ENCODE peak calls at places on chromosomes 5 and 9, in four cellular contexts. U, W, J and O are unnamed samples.
A peak's percentile ranks its signal among the peaks of the same experiment; 100 is the strongest.

GRCh38 chr9:8724284-8725018 is 924.9 kb upstream of the DMAC1 start:
- DNase-seq in W (no peak), U (no peak), J (no peak), O (peak; percentile 45)

GRCh38 chr5:143431789-143432188 is 28.3 kb upstream of the NR3C1 start:
- DNase-seq in W (no peak), J (no peak), U (no peak), O (no peak)

GRCh38 chr5:169185626-169186025 is 115.3 kb downstream of the SLIT3 start:
- DNase-seq in U (no peak), J (no peak), W (no peak), O (no peak)

GRCh38 chr9:98481676-98482075 is 226.2 kb upstream of the TBC1D2 start:
- DNase-seq in U (peak; percentile 11), W (no peak), J (peak; percentile 39), O (no peak)

GRCh38 chr9:117644607-117645244 is 59.5 kb upstream of the TLR4 start:
- DNase-seq in U (peak; percentile 71), W (peak; percentile 62), J (peak; percentile 49), O (peak; percentile 79)

GRCh38 chr5:69231281-69231680 is 3.4 kb upstream of the CDK7 start:
- DNase-seq in U (no peak), W (no peak), J (no peak), O (no peak)

GRCh38 chr9:4034404-4034803 is 265.5 kb downstream of the GLIS3 start:
- DNase-seq in U (no peak), W (no peak), J (no peak), O (peak; percentile 83)

GRCh38 chr9:134138292-134138691 is 2.4 kb downstream of the WDR5 start:
- DNase-seq in J (no peak), W (no peak), U (no peak), O (no peak)

GRCh38 chr9:124499214-124499613 is 8.0 kb downstream of the NR5A1 start:
- DNase-seq in U (no peak), J (no peak), W (no peak), O (no peak)

GRCh38 chr9:105690742-105691141 is 3.6 kb upstream of the TMEM38B start:
- DNase-seq in W (no peak), U (peak; percentile 46), J (peak; percentile 22), O (no peak)

GRCh38 chr9:93133641-93134017 is 422 bp downstream of the NINJ1 start:
- DNase-seq in J (peak; percentile 94), U (peak; percentile 96), W (peak; percentile 59), O (peak; percentile 74)

GRCh38 chr9:93131599-93132286 is 2.3 kb downstream of the NINJ1 start:
- DNase-seq in W (no peak), J (no peak), U (no peak), O (no peak)

GRCh38 chr9:93130861-93131481 is 3.1 kb downstream of the NINJ1 start:
- DNase-seq in U (peak; percentile 31), W (no peak), J (no peak), O (no peak)

GRCh38 chr9:93132946-93133640 is 958 bp downstream of the NINJ1 start:
- DNase-seq in U (no peak), J (no peak), W (no peak), O (peak; percentile 72)

DNA sequence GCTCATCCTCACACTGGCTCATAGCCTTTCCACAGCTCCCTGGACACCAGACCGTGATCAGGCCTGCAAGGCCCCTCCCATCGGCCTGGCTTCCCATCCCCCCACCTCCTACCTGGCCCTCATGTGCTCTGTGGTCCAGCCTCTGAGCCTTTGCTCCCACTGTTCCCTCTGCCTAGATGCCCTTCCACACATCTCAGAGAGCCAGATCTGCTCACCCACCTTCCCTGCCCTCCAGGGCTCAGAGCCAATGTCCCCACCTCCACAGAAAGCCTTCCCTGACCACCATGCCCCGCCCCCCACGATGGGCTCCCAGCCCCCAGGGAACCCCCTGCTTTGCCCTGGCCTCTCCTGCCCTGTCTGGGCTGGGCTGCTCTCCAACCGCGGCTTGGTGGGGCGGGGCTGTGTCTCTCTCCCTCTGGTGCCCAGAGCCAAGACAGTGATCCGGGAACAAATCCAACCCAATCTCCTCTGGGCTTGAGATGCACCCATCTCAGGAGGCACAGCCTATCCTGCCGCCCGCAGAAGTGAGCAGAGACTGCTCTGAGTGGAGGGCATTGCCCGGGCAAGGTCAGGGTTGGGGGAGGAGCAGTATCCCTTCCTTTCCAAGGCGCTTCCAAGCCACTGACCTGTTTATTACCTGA is 1.6 kb downstream of the NINJ1 start:
- DNase-seq in U (peak; percentile 48), J (no peak), W (no peak), O (no peak)
- H3K18ac ChIP-seq in U (peak overlapping the region; percentile 29), J (peak overlapping the region; percentile 55), W (peak overlapping the region; percentile 22), O (no peak overlapping the region)

GRCh38 chr9:121289554-121290370 is 21.8 kb downstream of the GSN start:
- DNase-seq in U (no peak), W (no peak), J (no peak), O (no peak)
- H3K4me1 ChIP-seq in U (peaks cover 37% of the 10 kb centered on the region), W (peaks cover 41% of the 10 kb centered on the region), J (peaks cover 42% of the 10 kb centered on the region), O (peaks cover 17% of the 10 kb centered on the region)

GRCh38 chr5:150625831-150626746 is 14.4 kb upstream of the SYNPO start:
- DNase-seq in W (no peak), U (no peak), J (no peak), O (no peak)
- H2BK15ac ChIP-seq in W (peak overlapping the region; percentile 19), U (no peak overlapping the region), J (peak overlapping the region; percentile 35), O (no peak overlapping the region)

DNA sequence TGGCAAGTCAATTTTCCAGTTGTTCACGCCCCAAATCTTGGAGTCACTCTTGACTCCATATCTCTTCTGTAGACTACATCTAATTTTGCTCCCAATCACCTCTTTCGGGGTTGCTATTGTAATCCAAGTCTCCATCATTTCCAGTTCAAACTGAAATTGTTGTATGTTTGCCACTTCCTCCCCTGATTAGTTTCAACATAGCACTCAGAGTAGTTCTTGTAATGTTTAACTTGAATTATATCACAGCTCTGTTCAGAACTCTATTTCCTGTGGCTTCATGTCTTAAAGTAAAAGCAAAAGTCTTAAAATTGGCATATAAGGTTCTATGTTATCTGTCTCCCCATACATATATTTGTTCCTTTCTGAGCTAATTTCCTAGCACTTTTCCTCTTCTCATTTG is 348.5 kb upstream of the RIOK2 start:
- DNase-seq in W (no peak), J (no peak), U (no peak), O (no peak)
- H3K18ac ChIP-seq in W (no peak overlapping the region), J (no peak overlapping the region), U (no peak overlapping the region), O (no peak overlapping the region)

GRCh38 chr9:108606408-108606807 is 249.4 kb downstream of the ACTL7B start:
- DNase-seq in J (no peak), W (no peak), U (no peak), O (no peak)

GRCh38 chr9:108609227-108609894 is 246.4 kb downstream of the ACTL7B start:
- DNase-seq in U (peak; percentile 11), W (no peak), J (no peak), O (no peak)

GRCh38 chr9:108612510-108612909 is 243.3 kb downstream of the ACTL7B start:
- DNase-seq in U (no peak), J (no peak), W (no peak), O (no peak)

GRCh38 chr9:108607607-108608006 is 248.2 kb downstream of the ACTL7B start:
- DNase-seq in J (no peak), U (no peak), W (no peak), O (no peak)

GRCh38 chr9:108609895-108610253 is 245.9 kb downstream of the ACTL7B start:
- DNase-seq in U (no peak), W (no peak), J (no peak), O (no peak)
- H3K4me1 ChIP-seq in U (no peaks in the 10 kb centered on the region), W (no peaks in the 10 kb centered on the region), J (no peaks in the 10 kb centered on the region), O (peaks cover 2% of the 10 kb centered on the region)

GRCh38 chr9:89484475-89485404 is 13.2 kb downstream of the SEMA4D start:
- DNase-seq in W (no peak), J (peak; percentile 24), U (peak; percentile 28), O (no peak)
- H2BK15ac ChIP-seq in W (no peak overlapping the region), J (peak overlapping the region; percentile 52), U (no peak overlapping the region), O (no peak overlapping the region)

DNA sequence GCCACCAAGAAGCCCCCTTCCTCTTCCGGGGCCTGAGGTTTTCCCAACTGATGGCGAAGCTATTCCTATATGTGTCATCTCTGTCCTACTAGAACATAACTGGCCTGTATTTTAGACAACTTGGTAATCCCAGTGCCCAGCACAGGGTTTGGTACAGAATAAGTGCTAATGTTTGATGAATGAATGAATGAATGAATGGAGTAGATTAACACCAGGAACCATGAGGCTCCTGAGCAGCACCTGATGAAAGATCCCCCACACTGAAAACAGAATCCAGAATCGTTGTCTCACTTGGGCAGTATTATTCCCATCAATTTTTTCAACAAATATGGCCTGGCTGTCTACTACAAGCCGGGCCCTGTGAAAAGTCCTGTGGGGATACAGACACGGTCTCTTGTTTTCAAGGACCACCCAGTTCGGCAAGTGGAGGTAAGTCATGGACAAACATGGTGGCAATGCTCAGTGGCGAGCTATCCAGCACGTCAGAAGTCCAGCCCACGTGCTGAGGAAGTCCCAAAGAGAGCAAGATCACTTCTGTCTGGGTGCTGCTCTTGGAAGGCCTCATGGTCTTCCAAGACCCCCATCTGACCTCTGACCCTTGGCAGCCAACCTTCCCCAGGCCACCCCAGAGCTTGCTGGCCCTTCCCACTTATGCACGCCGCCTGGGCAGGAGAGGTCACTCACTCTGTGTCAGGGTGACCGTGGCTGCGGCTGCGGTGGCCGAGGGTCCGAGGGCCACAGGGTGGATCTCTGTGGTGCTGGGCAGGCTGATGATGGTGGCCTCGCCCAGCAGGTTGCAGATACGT is 1.0 kb downstream of the NAIF1 start:
- DNase-seq in U (no peak), J (no peak), W (no peak), O (no peak)
- H3K18ac ChIP-seq in U (peak overlapping the region; percentile 83), J (no peak overlapping the region), W (peak overlapping the region; percentile 95), O (no peak overlapping the region)